ENCODE peak calls at places on chromosomes 16 and 17, in four cellular contexts. Y is K562, C is HepG2, P is GM12878. G is an unnamed sample.
A peak's percentile ranks its signal among the peaks of the same experiment; 100 is the strongest.

GRCh38 chr16:14007460-14007859 is 63.7 kb upstream of the MRTFB start:
- DNase-seq in P (peak; percentile 62), Y (no peak), C (no peak), G (no peak)

GRCh38 chr16:11792404-11793260 is 4.4 kb downstream of the ZC3H7A start:
- DNase-seq in P (no peak), Y (no peak), C (peak; percentile 70), G (no peak)

GRCh38 chr17:58228679-58229078 is 9.6 kb upstream of the MKS1 start:
- DNase-seq in C (no peak), Y (no peak), P (no peak), G (no peak)

GRCh38 chr16:73432794-73433455 is 385.0 kb upstream of the ZFHX3 start:
- DNase-seq in P (no peak), Y (no peak), C (no peak), G (no peak)

GRCh38 chr16:88084881-88085280 is 133.6 kb downstream of the BANP start:
- DNase-seq in P (no peak), Y (no peak), C (no peak), G (no peak)

GRCh38 chr17:61474235-61474927 is 22.2 kb downstream of the TBX4 start:
- DNase-seq in P (no peak), Y (no peak), C (no peak), G (no peak)

GRCh38 chr17:55778389-55779118 is 27.7 kb downstream of the PCTP start:
- DNase-seq in C (no peak), Y (no peak), P (no peak), G (no peak)

GRCh38 chr17:57106107-57106835 is 21.2 kb downstream of the AKAP1 start:
- DNase-seq in Y (peak; percentile 30), C (peak; percentile 62), P (no peak), G (peak; percentile 61)

GRCh38 chr16:84548971-84549844 is 44.7 kb upstream of the MEAK7 start:
- DNase-seq in P (no peak), Y (no peak), C (no peak), G (no peak)

GRCh38 chr16:85638248-85638647 is 25.1 kb downstream of the GSE1 start:
- DNase-seq in P (no peak), C (no peak), Y (no peak), G (no peak)

GRCh38 chr16:4021916-4022315 is 94.3 kb downstream of the ADCY9 start:
- DNase-seq in Y (no peak), P (no peak), C (no peak), G (no peak)

GRCh38 chr17:79073016-79073705 is 1.5 kb upstream of the ENGASE start:
- DNase-seq in P (no peak), Y (no peak), C (no peak), G (no peak)

GRCh38 chr17:36532435-36532975 is 2.2 kb downstream of the MYO19 start:
- DNase-seq in P (no peak), Y (no peak), C (no peak), G (no peak)

GRCh38 chr17:79907217-79907715 is 68.0 kb upstream of the CBX4 start:
- DNase-seq in P (no peak), C (no peak), Y (no peak), G (peak; percentile 8)

GRCh38 chr17:76550712-76551615 is 11.1 kb downstream of the PRCD start:
- DNase-seq in P (no peak), Y (no peak), C (peak; percentile 87), G (no peak)

GRCh38 chr16:88532434-88533241 is 37.6 kb upstream of the ZC3H18 start:
- DNase-seq in P (no peak), C (no peak), Y (no peak), G (no peak)

GRCh38 chr16:27828671-27829070 is 234.8 kb downstream of the GSG1L start:
- DNase-seq in Y (no peak), C (no peak), P (no peak), G (no peak)

GRCh38 chr17:45371414-45372324 is 54.8 kb upstream of the MAP3K14 start:
- DNase-seq in P (no peak), C (peak; percentile 89), Y (no peak), G (peak; percentile 91)

GRCh38 chr16:89484088-89484501 is 6.3 kb downstream of the ANKRD11 start:
- DNase-seq in C (no peak), P (no peak), Y (no peak), G (no peak)

GRCh38 chr16:22397931-22398330 is 23.5 kb upstream of the CDR2 start:
- DNase-seq in P (no peak), C (no peak), Y (no peak), G (no peak)

GRCh38 chr17:38428643-38429371 is 543 bp downstream of the ARHGAP23 start:
- DNase-seq in Y (no peak), C (no peak), P (no peak), G (no peak)

GRCh38 chr16:65845466-65846209 is 520.9 kb upstream of the CDH5 start:
- DNase-seq in P (no peak), C (no peak), Y (no peak), G (no peak)

GRCh38 chr17:40303009-40303657 is 5.8 kb upstream of the RARA start:
- DNase-seq in C (peak; percentile 64), Y (peak; percentile 63), P (no peak), G (peak; percentile 48)

GRCh38 chr17:79802736-79803420 is 6.0 kb upstream of the CBX8 start:
- DNase-seq in P (no peak), Y (peak; percentile 92), C (no peak), G (peak; percentile 58)

GRCh38 chr16:21626659-21627277 is 25.6 kb downstream of the IGSF6 start:
- DNase-seq in C (peak; percentile 83), Y (no peak), P (no peak), G (no peak)

GRCh38 chr16:88368036-88368435 is 14.7 kb upstream of the ZNF469 start:
- DNase-seq in P (no peak), C (no peak), Y (no peak), G (no peak)

GRCh38 chr17:36591434-36592315 is at the start of gene DHRS11:
- DNase-seq in P (no peak), C (peak; percentile 59), Y (peak; percentile 89), G (peak; percentile 91)

GRCh38 chr16:57810197-57811024 is 8.1 kb upstream of the KIFC3 start:
- DNase-seq in P (peak; percentile 73), Y (peak; percentile 98), C (peak; percentile 92), G (peak; percentile 47)

GRCh38 chr17:9334536-9335446 is 240.8 kb downstream of the STX8 start:
- DNase-seq in P (no peak), C (no peak), Y (no peak), G (no peak)

GRCh38 chr17:44155488-44155887 is 13.8 kb downstream of the HROB start:
- DNase-seq in Y (no peak), P (no peak), C (no peak), G (no peak)

GRCh38 chr17:17456251-17456650 is 20.5 kb upstream of the MED9 start:
- DNase-seq in Y (no peak), P (no peak), C (no peak), G (no peak)

DNA sequence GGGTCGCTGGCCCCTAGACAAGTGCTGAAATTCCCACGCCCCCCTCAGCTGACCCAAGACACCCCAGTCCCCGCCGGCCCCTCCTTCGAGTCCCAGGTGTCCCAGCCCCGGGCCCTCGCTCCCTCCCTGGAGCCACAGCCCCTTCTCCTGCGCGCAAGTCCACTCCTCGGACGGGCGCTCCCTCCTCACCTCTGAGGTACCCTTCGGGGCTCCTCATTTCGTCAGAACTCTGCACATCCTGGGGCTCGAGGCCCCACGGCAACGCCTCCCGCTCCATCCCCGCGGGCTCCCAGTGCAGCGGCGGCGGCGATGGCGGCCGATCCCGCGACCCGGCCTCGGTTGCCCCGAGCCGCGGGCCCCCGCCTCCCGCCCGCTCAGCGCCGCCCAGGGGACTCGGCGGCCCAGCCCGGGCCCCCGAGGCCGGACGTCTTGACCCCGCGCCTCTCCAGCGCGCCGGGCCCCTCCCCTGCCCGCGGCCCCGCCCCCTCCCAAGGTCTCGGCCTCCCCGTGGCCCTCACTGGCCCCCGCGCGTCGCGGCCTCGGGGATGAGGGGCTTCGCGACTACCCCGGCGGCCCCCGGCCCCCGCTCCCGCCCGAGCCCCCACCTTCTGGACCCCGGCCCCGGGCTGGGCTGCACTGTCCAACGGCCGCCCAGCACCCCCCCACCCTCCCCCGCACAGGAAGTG is at the start of gene ZNF768:
- DNase-seq in C (peak; percentile 38), Y (peak; percentile 73), P (no peak), G (peak; percentile 77)
- TF ChIP-seq CREM in C (no peak), Y (no peak), P (no peak), G (no peak)

DNA sequence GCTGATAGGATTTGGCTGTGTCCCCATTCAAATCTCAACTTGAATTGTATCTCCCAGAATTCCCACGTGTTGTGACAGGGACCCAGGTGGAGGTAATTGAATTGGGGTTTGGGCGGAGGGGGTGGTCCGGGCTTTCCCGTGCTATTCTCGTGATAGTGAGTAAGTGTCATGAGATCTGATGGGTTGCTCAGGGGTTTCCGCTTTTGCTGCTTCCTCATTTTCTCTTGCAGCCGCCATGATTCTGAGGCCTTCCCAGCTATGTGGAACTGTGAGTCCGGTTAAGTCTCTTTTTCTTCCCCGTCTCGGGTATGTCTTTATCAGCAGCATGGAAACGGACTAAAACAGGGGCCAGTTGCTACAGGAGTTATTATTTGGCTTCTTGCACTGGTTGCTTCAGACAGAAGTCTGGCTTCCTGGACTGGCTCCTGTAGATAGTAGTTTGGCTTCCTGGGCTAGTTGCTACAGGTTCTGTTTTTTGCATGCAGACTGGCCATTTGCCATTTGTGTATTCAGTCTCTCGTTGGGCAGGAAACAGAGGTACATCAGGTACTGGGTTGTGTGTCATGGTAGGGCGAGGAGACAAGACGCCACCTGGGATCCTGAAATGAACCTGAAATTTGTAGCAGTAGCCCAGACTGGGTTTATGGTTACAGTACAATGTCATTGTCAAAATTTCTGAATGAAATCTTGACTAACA is 32.6 kb downstream of the CNTNAP4 start:
- DNase-seq in C (no peak), P (no peak), Y (no peak), G (no peak)
- TF ChIP-seq CREM in C (no peak), P (no peak), Y (no peak), G (no peak)

GRCh38 chr16:70689970-70690905 is 4.4 kb upstream of the MTSS2 start:
- DNase-seq in P (no peak), C (no peak), Y (no peak), G (no peak)
- TF ChIP-seq CREM in P (no peak), C (no peak), Y (no peak), G (no peak)

DNA sequence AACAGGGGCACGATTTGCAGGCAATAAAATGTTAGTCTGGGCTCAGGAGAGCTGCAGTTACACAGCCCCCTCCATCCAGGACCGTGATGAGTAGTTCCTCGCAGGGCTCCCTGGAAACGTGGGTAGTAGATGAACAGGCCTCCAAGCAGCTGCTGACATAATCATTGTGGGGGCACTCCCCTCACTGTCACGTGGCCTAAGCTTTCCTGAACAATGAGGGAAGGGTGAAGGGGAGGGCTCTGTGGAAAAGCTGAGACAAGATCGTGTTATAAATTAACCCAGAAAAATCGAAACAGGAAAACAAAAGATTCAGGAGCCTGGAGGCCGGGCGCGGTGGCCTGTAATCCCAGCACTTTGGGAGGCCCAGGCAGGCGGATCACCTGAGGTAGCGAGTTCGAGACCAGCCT is 1.3 kb upstream of the PER1 start:
- DNase-seq in P (no peak), C (peak; percentile 97), Y (peak; percentile 83), G (no peak)
- TF ChIP-seq CREM in P (no peak), C (no peak), Y (peak; percentile 44), G (no peak)

DNA sequence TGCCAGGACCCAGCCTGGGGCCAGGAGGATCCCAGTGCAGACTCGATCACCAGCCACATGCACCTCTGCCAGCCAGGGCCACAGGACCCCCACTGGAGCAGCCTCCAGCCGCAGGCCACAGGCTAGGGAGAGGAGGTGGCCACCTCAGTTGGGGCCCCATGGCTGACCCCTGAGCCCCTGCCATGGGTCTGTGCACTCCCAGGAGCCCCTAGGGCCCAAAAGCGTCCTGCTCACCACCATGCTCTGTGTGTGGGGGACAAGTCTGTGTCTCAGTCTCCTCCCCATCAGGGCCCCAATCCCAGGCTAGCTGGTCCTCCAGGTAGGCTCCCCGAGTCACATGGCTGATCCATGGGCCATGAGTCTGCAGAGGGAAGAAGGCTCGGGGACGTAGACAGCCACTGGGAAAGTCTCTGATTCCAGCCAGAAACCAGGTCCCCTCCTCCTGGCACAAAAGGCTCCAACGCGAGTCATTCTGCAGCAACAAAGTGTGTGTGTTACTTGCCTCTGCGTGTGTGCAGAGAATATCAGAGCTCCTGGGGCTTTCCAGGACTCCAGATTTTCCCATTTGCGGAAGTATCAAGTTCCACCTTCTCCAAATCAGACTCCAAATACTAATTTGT is 6.1 kb upstream of the PRSS8 start:
- DNase-seq in Y (peak; percentile 36), P (no peak), C (no peak), G (peak; percentile 23)
- TF ChIP-seq CREM in Y (no peak), P (no peak), C (no peak), G (no peak)